ENCODE peak calls at places on chromosomes 7 and 10, in ten cellular contexts. K is tibial nerve, P is brain microvascular endothelial cell, I is AG04450, V is caudate nucleus, B is transverse colon, E is cardiac muscle cell, H is breast epithelium, Q is GM23248, Z is body of pancreas. U is an unnamed sample.

GRCh38 chr7:9307131-9307530 is 873.7 kb downstream of the NXPH1 start:
- DNase-seq in K (no peak), P (no peak), I (no peak), V (no peak), B (no peak), E (no peak), H (no peak), Q (no peak), Z (no peak), U (no peak)

GRCh38 chr10:23079700-23080099 is 15.7 kb upstream of the MSRB2 start:
- DNase-seq in K (no peak), P (no peak), I (no peak), V (no peak), B (no peak), E (no peak), H (no peak), Q (no peak), Z (no peak), U (no peak)

GRCh38 chr7:80414331-80414730 is 97.5 kb downstream of the GNAT3 start:
- DNase-seq in K (no peak), P (no peak), I (no peak), V (no peak), B (no peak), E (no peak), H (no peak), Q (no peak), Z (no peak), U (no peak)

GRCh38 chr10:84265378-84265777 is 20.5 kb downstream of the RGR start:
- DNase-seq in K (no peak), P (no peak), I (no peak), V (no peak), B (peak), E (no peak), H (peak), Q (no peak), Z (no peak), U (no peak)

GRCh38 chr7:69630292-69630691 is 32.0 kb downstream of the AUTS2 start:
- DNase-seq in K (no peak), P (peak), I (no peak), V (no peak), B (no peak), E (no peak), H (no peak), Q (peak), Z (no peak), U (no peak)

GRCh38 chr10:119620771-119621384 is 24.1 kb upstream of the TIAL1 start:
- DNase-seq in K (no peak), P (no peak), I (no peak), V (no peak), B (no peak), E (no peak), H (no peak), Q (no peak), Z (no peak), U (no peak)

GRCh38 chr10:97163141-97163540 is 22.6 kb downstream of the SLIT1 start:
- DNase-seq in K (no peak), P (no peak), I (no peak), V (no peak), B (no peak), E (no peak), H (no peak), Q (no peak), Z (no peak), U (no peak)

GRCh38 chr7:45720989-45721388 is 146.8 kb downstream of the ADCY1 start:
- DNase-seq in K (no peak), P (no peak), I (no peak), V (no peak), B (no peak), E (no peak), H (no peak), Q (no peak), Z (no peak), U (no peak)

GRCh38 chr7:44222776-44223261 is 22.0 kb downstream of the YKT6 start:
- DNase-seq in K (no peak), P (no peak), I (no peak), V (no peak), B (no peak), E (no peak), H (no peak), Q (no peak), Z (peak), U (no peak)

GRCh38 chr7:44059219-44060090 is 5.9 kb downstream of the PGAM2 start:
- DNase-seq in K (no peak), P (no peak), I (no peak), V (no peak), B (peak), E (no peak), H (no peak), Q (no peak), Z (peak), U (no peak)

GRCh38 chr10:73648975-73649829 is 6.6 kb downstream of the SYNPO2L start:
- DNase-seq in K (no peak), P (peak), I (no peak), V (no peak), B (no peak), E (peak), H (no peak), Q (peak), Z (no peak), U (peak)

GRCh38 chr7:1664711-1665591 is 5.1 kb upstream of the ELFN1 start:
- DNase-seq in K (peak), P (peak), I (no peak), V (peak), B (peak), E (peak), H (no peak), Q (peak), Z (peak), U (peak)

GRCh38 chr10:58044072-58044471 is 223.6 kb downstream of the IPMK start:
- DNase-seq in K (no peak), P (peak), I (peak), V (no peak), B (no peak), E (no peak), H (no peak), Q (peak), Z (no peak), U (no peak)

GRCh38 chr10:53276797-53277196 is 504.2 kb upstream of the MBL2 start:
- DNase-seq in K (no peak), P (no peak), I (no peak), V (no peak), B (no peak), E (no peak), H (no peak), Q (no peak), Z (no peak), U (no peak)

GRCh38 chr10:63491558-63492316 is 26.0 kb upstream of the JMJD1C start:
- DNase-seq in K (peak), P (peak), I (no peak), V (no peak), B (no peak), E (peak), H (peak), Q (peak), Z (peak), U (peak)

GRCh38 chr7:94962661-94963060 is 55.3 kb downstream of the PPP1R9A start:
- DNase-seq in K (no peak), P (no peak), I (no peak), V (no peak), B (no peak), E (no peak), H (no peak), Q (no peak), Z (no peak), U (no peak)

GRCh38 chr10:14586901-14587300 is 187.8 kb downstream of the FAM107B start:
- DNase-seq in K (no peak), P (no peak), I (no peak), V (no peak), B (peak), E (no peak), H (no peak), Q (no peak), Z (peak), U (peak)

GRCh38 chr10:11794566-11794965 is 28.6 kb upstream of the PROSER2 start:
- DNase-seq in K (no peak), P (no peak), I (no peak), V (no peak), B (no peak), E (no peak), H (no peak), Q (no peak), Z (no peak), U (peak)

GRCh38 chr10:33129181-33129928 is 171.3 kb upstream of the ITGB1 start:
- DNase-seq in K (peak), P (peak), I (peak), V (no peak), B (no peak), E (no peak), H (no peak), Q (peak), Z (no peak), U (no peak)

GRCh38 chr7:117185124-117185523 is 137.7 kb downstream of the WNT2 start:
- DNase-seq in K (no peak), P (no peak), I (no peak), V (no peak), B (no peak), E (no peak), H (no peak), Q (no peak), Z (no peak), U (no peak)

GRCh38 chr10:133009218-133009954 is 67.0 kb upstream of the CFAP46 start:
- DNase-seq in K (peak), P (no peak), I (no peak), V (no peak), B (peak), E (peak), H (peak), Q (peak), Z (peak), U (peak)

DNA sequence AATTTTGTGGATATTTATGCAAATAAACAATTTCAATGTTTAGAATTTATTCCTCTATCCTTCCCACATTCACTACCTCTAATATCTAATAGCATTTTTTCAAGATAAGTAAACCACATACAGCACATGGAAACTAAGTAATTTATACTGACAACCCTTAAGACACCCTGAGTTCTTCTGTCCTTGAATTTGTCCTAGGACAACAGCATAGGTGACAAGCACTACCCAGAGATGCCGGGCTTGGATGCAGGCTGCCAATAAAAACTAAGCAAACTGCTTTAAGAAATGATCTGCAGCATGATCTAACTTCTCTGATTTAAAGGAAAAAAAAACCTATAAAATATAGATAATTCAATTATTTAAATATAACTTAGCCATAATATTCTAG is 22.7 kb downstream of the NT5C3A start:
- DNase-seq in K (no peak), P (no peak), I (no peak), V (no peak), B (no peak), E (no peak), H (no peak), Q (peak), Z (no peak), U (no peak)
- H3K27ac ChIP-seq in K (peak), P (peak), I (no peak), V (no peak), B (peak), E (no peak), H (peak), Q (peak), Z (no peak), U (no peak)

DNA sequence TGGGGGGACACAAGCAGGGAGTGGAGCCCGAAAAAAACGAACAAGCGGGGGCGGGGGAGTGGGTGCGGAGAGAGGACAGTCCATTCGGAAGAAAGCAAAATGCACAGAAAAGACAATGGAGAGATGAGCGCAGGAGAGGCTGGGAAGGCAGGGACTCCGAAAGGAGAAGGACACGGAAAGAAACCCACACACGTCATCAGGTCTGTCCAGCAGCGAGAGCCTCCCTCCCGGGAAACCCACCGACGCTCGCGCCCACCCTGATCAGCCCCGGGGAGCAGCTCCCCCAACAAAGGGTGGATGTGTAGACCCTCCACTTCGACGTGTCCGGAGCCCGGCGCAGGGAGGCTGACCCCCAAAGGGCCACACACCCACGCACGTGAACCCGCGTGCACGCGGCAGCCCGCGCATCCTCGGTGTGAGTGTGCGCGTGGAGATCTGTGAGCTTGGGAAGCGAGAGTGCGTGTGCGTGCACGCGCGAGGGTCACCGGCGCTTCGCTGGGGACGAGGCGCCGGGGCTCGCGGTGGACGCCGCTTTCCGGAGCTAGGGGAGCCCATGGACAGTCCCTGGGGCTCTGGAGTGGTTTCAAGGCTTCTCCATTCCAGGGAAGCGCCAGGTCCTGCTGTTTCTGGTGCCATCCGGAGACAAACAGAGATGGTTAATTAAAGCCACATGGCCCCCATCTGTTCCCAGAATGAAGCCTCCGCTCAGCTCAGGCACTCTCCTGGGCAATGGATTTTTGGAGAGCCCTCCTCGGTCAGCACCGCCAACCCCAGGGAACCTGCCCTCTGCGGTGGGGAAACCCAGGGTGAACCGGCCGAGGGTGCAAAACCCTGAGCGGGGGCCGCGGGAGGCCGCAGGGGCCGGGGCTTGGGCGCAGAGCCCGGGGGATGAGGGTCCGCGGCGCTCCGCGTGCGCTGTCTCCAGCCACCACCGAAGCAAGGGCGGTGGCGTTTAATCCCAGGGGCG is 919 bp downstream of the LAMB1 start:
- DNase-seq in K (no peak), P (no peak), I (no peak), V (no peak), B (peak), E (peak), H (no peak), Q (peak), Z (no peak), U (peak)
- H3K27ac ChIP-seq in K (peak), P (peak), I (peak), V (peak), B (peak), E (no peak), H (peak), Q (peak), Z (peak), U (peak)

GRCh38 chr7:42156541-42156865 is 80.5 kb downstream of the GLI3 start:
- DNase-seq in K (no peak), P (no peak), I (no peak), V (no peak), B (no peak), E (no peak), H (peak), Q (no peak), Z (no peak), U (no peak)

GRCh38 chr7:42154168-42154567 is 82.8 kb downstream of the GLI3 start:
- DNase-seq in K (no peak), P (no peak), I (no peak), V (no peak), B (no peak), E (no peak), H (no peak), Q (no peak), Z (no peak), U (no peak)

GRCh38 chr7:42159150-42159549 is 77.9 kb downstream of the GLI3 start:
- DNase-seq in K (no peak), P (no peak), I (no peak), V (no peak), B (no peak), E (no peak), H (no peak), Q (peak), Z (no peak), U (no peak)

GRCh38 chr7:42156957-42157721 is 79.9 kb downstream of the GLI3 start:
- DNase-seq in K (no peak), P (no peak), I (no peak), V (no peak), B (no peak), E (no peak), H (no peak), Q (no peak), Z (no peak), U (no peak)

GRCh38 chr7:42155836-42156540 is 81.0 kb downstream of the GLI3 start:
- DNase-seq in K (no peak), P (no peak), I (no peak), V (no peak), B (no peak), E (no peak), H (no peak), Q (peak), Z (no peak), U (no peak)
- H3K27ac ChIP-seq in K (no peak), P (no peak), I (no peak), V (no peak), B (no peak), E (peak), H (peak), Q (peak), Z (no peak), U (peak)

GRCh38 chr7:506921-507622 is 12.6 kb downstream of the PDGFA start:
- DNase-seq in K (no peak), P (no peak), I (no peak), V (no peak), B (peak), E (no peak), H (no peak), Q (no peak), Z (peak), U (no peak)

GRCh38 chr7:507623-508305 is 11.9 kb downstream of the PDGFA start:
- DNase-seq in K (no peak), P (no peak), I (no peak), V (no peak), B (peak), E (no peak), H (no peak), Q (no peak), Z (peak), U (no peak)

GRCh38 chr7:505171-505570 is 14.5 kb downstream of the PDGFA start:
- DNase-seq in K (no peak), P (no peak), I (no peak), V (no peak), B (peak), E (no peak), H (no peak), Q (no peak), Z (peak), U (no peak)

GRCh38 chr7:504221-505081 is 15.2 kb downstream of the PDGFA start:
- DNase-seq in K (no peak), P (no peak), I (no peak), V (no peak), B (peak), E (no peak), H (no peak), Q (no peak), Z (peak), U (no peak)

GRCh38 chr7:506391-506831 is 13.2 kb downstream of the PDGFA start:
- DNase-seq in K (no peak), P (no peak), I (no peak), V (no peak), B (peak), E (no peak), H (no peak), Q (no peak), Z (peak), U (no peak)
- H3K27ac ChIP-seq in K (no peak), P (no peak), I (no peak), V (no peak), B (no peak), E (no peak), H (peak), Q (no peak), Z (no peak), U (peak)